ENCODE peak calls at places on chromosomes 1 and 21, in nine cellular contexts. W, A, S, O, T, X, C, B and J are unnamed samples. For H3K4me1, the result is how much of the 10 kb centered on the place peaks cover.

GRCh38 chr1:91736999-91737615 is 148.8 kb downstream of the TGFBR3 start:
- DNase-seq in C (peak), X (peak), W (peak), T (peak), A (peak), B (peak), S (peak), O (peak), J (peak)

GRCh38 chr21:36381841-36382589 is 3.2 kb upstream of the CHAF1B start:
- DNase-seq in B (no peak), X (peak), A (no peak), T (peak), O (no peak), S (no peak), C (peak), W (no peak), J (no peak)

GRCh38 chr1:24452922-24453481 is 37.4 kb downstream of the NIPAL3 start:
- DNase-seq in S (no peak), T (no peak), O (no peak), C (no peak), W (no peak), B (no peak), X (no peak), A (no peak), J (no peak)

GRCh38 chr1:25150998-25151397 is 81.3 kb downstream of the SYF2 start:
- DNase-seq in A (no peak), O (no peak), S (no peak), B (no peak), X (no peak), C (no peak), T (no peak), W (no peak), J (no peak)

GRCh38 chr1:32066489-32066873 is 6.3 kb upstream of the TMEM39B start:
- DNase-seq in C (peak), T (peak), S (peak), W (peak), O (no peak), A (no peak), X (peak), B (peak), J (peak)

GRCh38 chr1:113153116-113153803 is 80.3 kb downstream of the LRIG2 start:
- DNase-seq in W (peak), O (no peak), B (no peak), C (no peak), A (no peak), S (no peak), T (peak), X (peak), J (no peak)

GRCh38 chr1:89686520-89686919 is 53.6 kb downstream of the LRRC8C start:
- DNase-seq in W (no peak), T (no peak), A (no peak), S (no peak), O (no peak), X (no peak), B (no peak), C (no peak), J (no peak)

GRCh38 chr1:165603810-165604209 is 27.2 kb upstream of the MGST3 start:
- DNase-seq in A (no peak), O (no peak), W (no peak), C (no peak), X (no peak), B (no peak), S (no peak), T (no peak), J (no peak)

GRCh38 chr1:77015748-77016341 is 148.6 kb downstream of the ST6GALNAC5 start:
- DNase-seq in S (no peak), T (no peak), W (no peak), A (peak), B (no peak), C (no peak), X (no peak), O (peak), J (peak)

GRCh38 chr1:14598007-14598497 is 433 bp upstream of the KAZN start:
- DNase-seq in T (no peak), S (no peak), W (no peak), A (no peak), O (peak), X (no peak), B (no peak), C (no peak), J (no peak)

GRCh38 chr1:60963167-60963909 is 119.0 kb upstream of the NFIA start:
- DNase-seq in S (no peak), O (no peak), C (no peak), W (no peak), B (no peak), A (no peak), X (no peak), T (peak), J (no peak)

GRCh38 chr1:37932759-37933158 is 14.1 kb downstream of the INPP5B start:
- DNase-seq in T (peak), O (no peak), B (peak), S (no peak), W (peak), X (peak), C (peak), A (no peak), J (peak)

GRCh38 chr21:35294231-35294898 is 245.3 kb upstream of the RUNX1 start:
- DNase-seq in T (no peak), O (peak), S (peak), C (no peak), A (no peak), X (peak), W (no peak), B (peak), J (no peak)

GRCh38 chr1:31981976-31982375 is 31.7 kb upstream of the KHDRBS1 start:
- DNase-seq in O (no peak), T (no peak), C (no peak), B (no peak), W (no peak), A (no peak), X (no peak), S (no peak), J (peak)

GRCh38 chr1:41109316-41110263 is 88.1 kb upstream of the SLFNL1 start:
- DNase-seq in X (peak), T (peak), W (peak), C (peak), O (no peak), B (peak), A (no peak), S (peak), J (peak)

GRCh38 chr1:42938596-42939184 is 20.0 kb downstream of the SLC2A1 start:
- DNase-seq in W (no peak), X (no peak), T (no peak), O (no peak), B (no peak), A (no peak), C (no peak), S (no peak), J (no peak)

GRCh38 chr1:225866061-225866844 is 15.9 kb downstream of the TMEM63A start:
- DNase-seq in T (peak), O (no peak), S (no peak), W (no peak), B (no peak), A (no peak), C (peak), X (peak), J (peak)

GRCh38 chr1:170001266-170001665 is 73.2 kb downstream of the KIFAP3 start:
- DNase-seq in A (no peak), T (peak), C (no peak), O (no peak), B (no peak), X (peak), W (no peak), S (no peak), J (no peak)

GRCh38 chr1:225182701-225183100 is 245.1 kb downstream of the LBR start:
- DNase-seq in T (no peak), W (no peak), S (no peak), O (no peak), X (no peak), C (no peak), A (no peak), B (no peak), J (peak)

GRCh38 chr1:208235356-208235982 is 8.7 kb downstream of the PLXNA2 start:
- DNase-seq in A (no peak), W (no peak), C (no peak), T (no peak), O (no peak), S (no peak), B (no peak), X (no peak), J (no peak)

GRCh38 chr21:33968082-33968997 is 52.7 kb upstream of the ATP5PO start:
- DNase-seq in T (peak), W (peak), O (peak), S (no peak), A (no peak), B (no peak), X (peak), C (peak), J (peak)

GRCh38 chr21:34614443-34614692 is 545 bp downstream of the RCAN1 start:
- DNase-seq in X (no peak), B (no peak), C (no peak), A (no peak), S (no peak), O (no peak), W (no peak), T (no peak), J (no peak)

GRCh38 chr21:16891821-16892220 is 621.0 kb upstream of the CXADR start:
- DNase-seq in B (no peak), X (peak), C (peak), S (no peak), A (no peak), O (no peak), W (peak), T (peak), J (peak)

GRCh38 chr1:197980457-197980856 is 63.3 kb downstream of the LHX9 start:
- DNase-seq in T (no peak), C (no peak), O (peak), W (no peak), S (no peak), A (no peak), B (no peak), X (no peak), J (no peak)

GRCh38 chr1:219173434-219173757 is 282 bp upstream of the LYPLAL1 start:
- DNase-seq in X (no peak), C (no peak), W (no peak), O (no peak), T (no peak), B (no peak), A (no peak), S (no peak), J (no peak)

GRCh38 chr1:6111571-6111970 is 65.9 kb downstream of the KCNAB2 start:
- DNase-seq in O (no peak), T (no peak), B (no peak), S (no peak), W (no peak), A (no peak), C (no peak), X (peak), J (no peak)

GRCh38 chr1:112803906-112804762 is 89.0 kb upstream of the PPM1J start:
- DNase-seq in B (peak), T (peak), W (peak), X (peak), A (peak), O (peak), C (peak), S (peak), J (peak)

GRCh38 chr1:149915429-149916192 is 2.0 kb downstream of the SV2A start:
- DNase-seq in T (no peak), W (no peak), C (no peak), S (no peak), O (peak), A (no peak), B (no peak), X (no peak), J (no peak)

GRCh38 chr1:214101246-214101645 is 113.5 kb downstream of the PROX1 start:
- DNase-seq in A (no peak), S (no peak), T (no peak), B (no peak), O (no peak), W (no peak), C (no peak), X (no peak), J (no peak)

GRCh38 chr21:26715878-26716506 is 129.2 kb downstream of the ADAMTS1 start:
- DNase-seq in A (peak), S (no peak), O (peak), C (peak), X (peak), W (peak), B (no peak), T (peak), J (peak)

GRCh38 chr1:179990847-179991246 is 36.2 kb downstream of the CEP350 start:
- DNase-seq in W (no peak), B (no peak), S (no peak), O (no peak), T (no peak), C (no peak), A (no peak), X (no peak), J (no peak)

GRCh38 chr1:39720094-39720999 is 18.3 kb upstream of the PPIE start:
- DNase-seq in A (no peak), S (peak), T (peak), W (peak), O (peak), B (peak), X (peak), C (peak), J (no peak)

GRCh38 chr1:64898107-64898861 is 68.1 kb downstream of the JAK1 start:
- DNase-seq in X (peak), C (peak), T (peak), W (peak), S (peak), O (no peak), A (no peak), B (peak), J (peak)

GRCh38 chr1:107793896-107794440 is 171.0 kb downstream of the VAV3 start:
- DNase-seq in T (no peak), O (no peak), C (no peak), A (no peak), X (no peak), W (no peak), S (no peak), B (peak), J (no peak)

GRCh38 chr1:110245876-110246620 is 35.9 kb downstream of the KCNC4 start:
- DNase-seq in A (no peak), S (no peak), T (no peak), O (no peak), X (peak), B (no peak), C (no peak), W (no peak), J (no peak)

DNA sequence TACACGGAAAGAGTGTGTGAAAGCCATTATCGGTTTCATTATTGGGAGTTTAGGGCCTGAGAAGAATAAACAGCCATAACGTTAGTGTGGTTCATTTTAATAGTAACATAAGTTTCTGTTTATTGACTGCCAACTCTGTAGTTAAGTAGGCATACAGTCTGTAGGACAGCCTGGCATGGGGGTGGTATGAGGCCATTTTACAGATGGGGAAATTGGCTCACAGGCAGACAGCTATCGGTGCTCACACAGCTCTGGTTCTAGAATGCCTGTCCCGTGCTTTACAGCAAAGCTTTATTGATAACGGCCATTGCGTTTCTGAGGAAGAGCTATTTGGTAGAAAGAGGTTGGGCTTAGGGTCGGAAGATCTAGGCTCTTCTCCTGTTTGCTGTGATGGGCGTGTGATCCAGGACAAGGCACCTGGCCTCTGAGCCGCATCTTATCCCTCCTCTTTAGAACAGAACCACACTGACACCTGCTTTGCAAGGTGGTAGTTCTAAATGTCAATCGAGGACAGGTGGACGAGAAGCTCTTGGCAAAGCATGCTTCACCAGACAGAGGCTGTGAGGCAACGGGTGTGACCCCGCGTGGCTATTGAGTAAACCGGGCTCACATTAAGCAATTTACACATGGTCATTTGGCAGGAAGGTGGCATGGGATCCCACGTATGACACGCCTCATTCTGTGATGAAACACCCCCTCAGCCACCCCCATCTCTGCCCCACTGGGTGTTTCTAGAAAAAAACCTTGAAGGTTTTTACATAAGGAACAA is 14.9 kb downstream of the ETS2 start:
- DNase-seq in T (no peak), A (no peak), C (no peak), O (no peak), X (no peak), S (no peak), B (no peak), W (no peak), J (no peak)
- H3K4me1 ChIP-seq in T (under half), A (under half), C (under half), O (under half), X (under half), S (under half), B (under half), W (under half), J (under half)

DNA sequence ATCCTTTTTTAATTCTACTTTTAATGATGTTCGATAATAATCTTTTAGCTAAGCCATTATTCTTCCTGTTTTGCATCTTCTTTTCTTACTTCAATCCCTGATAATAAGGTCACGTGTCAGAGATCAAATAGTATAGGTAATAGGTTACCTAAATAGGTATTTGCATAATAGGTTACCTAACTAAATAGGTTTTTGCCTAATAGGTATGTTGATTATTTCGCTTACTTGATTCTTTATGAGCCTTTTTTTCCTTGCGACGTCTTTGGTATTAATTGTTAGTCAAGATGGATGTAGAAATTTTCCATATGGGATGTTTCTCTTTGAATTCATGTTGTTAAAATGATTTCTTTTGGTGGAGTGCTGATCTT is 2.5 kb downstream of the GGPS1 start:
- DNase-seq in A (no peak), C (no peak), S (no peak), B (no peak), W (no peak), T (no peak), X (no peak), O (no peak), J (no peak)
- H3K4me3 ChIP-seq in A (no peak), C (no peak), S (peak), B (peak), W (peak), T (peak), X (peak), O (peak), J (no peak)

DNA sequence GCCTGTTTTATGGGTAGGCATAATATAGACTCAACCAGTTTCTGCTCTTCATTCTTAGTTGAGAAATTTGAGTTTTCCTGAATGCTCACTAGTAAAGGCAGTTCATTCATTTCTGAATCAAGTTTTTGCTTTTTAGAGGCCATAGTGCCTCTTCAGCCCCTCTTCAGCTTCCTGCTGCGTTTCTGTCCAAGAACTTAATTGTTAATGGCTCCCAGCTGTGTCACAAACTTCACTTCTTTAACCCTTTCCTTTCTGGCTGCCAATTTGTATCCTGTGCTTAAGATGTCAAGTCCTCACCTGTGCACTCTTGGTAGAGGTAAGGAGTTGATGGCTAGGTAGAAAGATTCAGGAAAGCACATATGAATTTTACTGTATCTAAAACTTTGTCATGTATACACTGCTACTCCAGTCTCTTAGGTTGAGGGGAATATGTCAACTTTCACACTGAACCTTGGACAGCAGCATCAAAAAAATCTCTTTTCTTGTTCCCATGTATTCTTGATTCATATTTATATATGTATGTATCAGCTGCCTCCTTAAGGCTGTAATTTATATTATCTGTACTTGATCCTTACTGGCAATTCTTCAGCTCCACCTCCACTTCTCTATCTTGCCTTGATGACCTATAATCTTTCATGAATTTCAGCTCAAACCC is 612.7 kb downstream of the LMO4 start:
- DNase-seq in C (no peak), X (no peak), W (no peak), A (no peak), S (no peak), T (no peak), B (no peak), O (peak), J (no peak)
- H3K4me2 ChIP-seq in C (no peak), X (no peak), W (peak), A (no peak), S (no peak), T (no peak), B (no peak), O (peak), J (no peak)

GRCh38 chr21:45040114-45040715 is 34.2 kb upstream of the ADARB1 start:
- DNase-seq in A (no peak), S (no peak), O (no peak), C (no peak), T (no peak), W (no peak), X (no peak), B (no peak), J (peak)
- H3K4me1 ChIP-seq in A (under half), S (under half), O (under half), C (under half), T (under half), W (under half), X (under half), B (under half), J (under half)